ENCODE peak calls at places on chromosome 19, in six cellular contexts. P is caudate nucleus, F is left lung, O is AG04450, Z is esophagus squamous epithelium, B is HepG2. R is an unnamed sample.

GRCh38 chr19:46393456-46394397 is 19.6 kb downstream of the CCDC8 start:
- DNase-seq in Z (no peak), B (no peak), F (peak; percentile 45), P (no peak), O (no peak), R (no peak)

GRCh38 chr19:480016-480855 is 16.1 kb upstream of the MADCAM1 start:
- DNase-seq in P (no peak), O (no peak), F (peak; percentile 86), Z (no peak), B (peak; percentile 63), R (no peak)

GRCh38 chr19:39365531-39365930 is 23.3 kb downstream of the SAMD4B start:
- DNase-seq in Z (no peak), F (no peak), P (no peak), B (no peak), O (no peak), R (no peak)

GRCh38 chr19:29511768-29512167 is 14.0 kb upstream of the VSTM2B start:
- DNase-seq in O (no peak), P (no peak), B (no peak), Z (no peak), F (no peak), R (no peak)

GRCh38 chr19:1226522-1227312 is 11.1 kb downstream of the CBARP start:
- DNase-seq in O (no peak), Z (no peak), P (no peak), B (no peak), F (no peak), R (no peak)

GRCh38 chr19:3175761-3176714 is 2.5 kb upstream of the S1PR4 start:
- DNase-seq in B (no peak), P (no peak), Z (no peak), O (no peak), F (peak; percentile 86), R (peak; percentile 94)

GRCh38 chr19:925912-926594 is at the start of gene ARID3A:
- DNase-seq in F (peak; percentile 90), P (no peak), O (no peak), Z (no peak), B (no peak), R (no peak)

GRCh38 chr19:12783226-12783848 is 7.9 kb upstream of the JUNB start:
- DNase-seq in B (no peak), Z (no peak), O (no peak), P (no peak), F (no peak), R (no peak)

GRCh38 chr19:29620931-29621351 is 14.9 kb downstream of the POP4 start:
- DNase-seq in F (no peak), B (no peak), O (no peak), Z (no peak), P (no peak), R (no peak)

GRCh38 chr19:2034729-2035589 is 16.1 kb downstream of the MKNK2 start:
- DNase-seq in P (no peak), F (peak; percentile 92), Z (no peak), B (no peak), O (no peak), R (no peak)

GRCh38 chr19:56299688-56300087 is 15.0 kb downstream of the ZSCAN5A start:
- DNase-seq in F (no peak), O (no peak), B (no peak), P (no peak), Z (no peak), R (no peak)

GRCh38 chr19:3849092-3849491 is 19.7 kb downstream of the ZFR2 start:
- DNase-seq in Z (no peak), O (no peak), B (peak; percentile 33), F (no peak), P (no peak), R (no peak)

GRCh38 chr19:789473-790052 is 7.7 kb upstream of the PTBP1 start:
- DNase-seq in P (no peak), F (no peak), O (no peak), Z (no peak), B (peak; percentile 58), R (no peak)

GRCh38 chr19:52786078-52786463 is 520 bp downstream of the ZNF600 start:
- DNase-seq in Z (no peak), P (no peak), B (no peak), F (peak; percentile 77), O (no peak), R (no peak)

GRCh38 chr19:51887522-51888498 is at the start of gene ZNF577:
- DNase-seq in P (peak; percentile 87), B (no peak), Z (peak; percentile 7), O (peak; percentile 74), F (peak; percentile 88), R (peak; percentile 62)

GRCh38 chr19:53130506-53130905 is 2.2 kb downstream of the ZNF415 start:
- DNase-seq in B (no peak), Z (no peak), O (no peak), F (no peak), P (no peak), R (no peak)

GRCh38 chr19:2333027-2333806 is 4.7 kb downstream of the SPPL2B start:
- DNase-seq in P (no peak), B (no peak), Z (no peak), F (peak; percentile 85), O (no peak), R (no peak)

GRCh38 chr19:2089001-2089711 is 7.0 kb downstream of the MOB3A start:
- DNase-seq in F (no peak), O (no peak), Z (no peak), B (no peak), P (no peak), R (peak; percentile 85)

GRCh38 chr19:29662604-29663404 is 2.5 kb upstream of the PLEKHF1 start:
- DNase-seq in F (peak; percentile 60), Z (no peak), O (peak; percentile 85), P (no peak), B (no peak), R (no peak)

GRCh38 chr19:14318873-14319272 is 62.4 kb upstream of the ADGRE5 start:
- DNase-seq in F (no peak), Z (no peak), P (no peak), B (no peak), O (no peak), R (no peak)

GRCh38 chr19:35139618-35139943 is 957 bp downstream of the FXYD1 start:
- DNase-seq in Z (no peak), F (no peak), B (no peak), O (no peak), P (no peak), R (no peak)

GRCh38 chr19:18478545-18479311 is 40.8 kb upstream of the ISYNA1 start:
- DNase-seq in Z (peak; percentile 46), O (peak; percentile 58), P (no peak), B (peak; percentile 88), F (peak; percentile 92), R (no peak)

GRCh38 chr19:1453525-1454371 is 3.8 kb downstream of the APC2 start:
- DNase-seq in P (peak; percentile 95), O (no peak), Z (no peak), F (peak; percentile 70), B (no peak), R (no peak)

GRCh38 chr19:55699221-55699620 is 24.2 kb downstream of the EPN1 start:
- DNase-seq in O (no peak), Z (no peak), B (no peak), P (no peak), F (no peak), R (no peak)

GRCh38 chr19:9735986-9736385 is 32.6 kb downstream of the ZNF846 start:
- DNase-seq in B (no peak), O (no peak), F (no peak), P (no peak), Z (no peak), R (no peak)

GRCh38 chr19:31015778-31016177 is 333.5 kb downstream of the TSHZ3 start:
- DNase-seq in O (no peak), P (no peak), F (no peak), B (no peak), Z (no peak), R (no peak)
- H3K27ac ChIP-seq in O (no peak overlapping the region), P (no peak overlapping the region), F (no peak overlapping the region), B (no peak overlapping the region), Z (no peak overlapping the region), R (no peak overlapping the region)

GRCh38 chr19:7225741-7226140 is 68.5 kb downstream of the INSR start:
- DNase-seq in B (no peak), P (no peak), Z (no peak), F (no peak), O (no peak), R (no peak)

GRCh38 chr19:7223429-7223828 is 70.8 kb downstream of the INSR start:
- DNase-seq in B (no peak), Z (no peak), F (no peak), O (no peak), P (no peak), R (no peak)

GRCh38 chr19:7226749-7227148 is 67.5 kb downstream of the INSR start:
- DNase-seq in F (no peak), Z (no peak), B (no peak), O (no peak), P (no peak), R (no peak)

GRCh38 chr19:7224205-7224833 is 69.9 kb downstream of the INSR start:
- DNase-seq in Z (no peak), B (peak; percentile 67), F (no peak), P (no peak), O (no peak), R (no peak)

GRCh38 chr19:7224995-7225394 is 69.2 kb downstream of the INSR start:
- DNase-seq in B (no peak), Z (no peak), F (no peak), P (no peak), O (no peak), R (no peak)
- H3K27ac ChIP-seq in B (no peak overlapping the region), Z (peak overlapping the region; percentile 56), F (no peak overlapping the region), P (no peak overlapping the region), O (no peak overlapping the region), R (no peak overlapping the region)

GRCh38 chr19:5308471-5309437 is 31.9 kb downstream of the PTPRS start:
- DNase-seq in O (peak; percentile 86), Z (no peak), B (no peak), F (peak; percentile 67), P (peak; percentile 57), R (peak; percentile 68)
- H3K27ac ChIP-seq in O (peak overlapping the region; percentile 94), Z (peak overlapping the region; percentile 78), B (no peak overlapping the region), F (peak overlapping the region; percentile 60), P (peak overlapping the region; percentile 84), R (peak overlapping the region; percentile 22)

GRCh38 chr19:48565090-48565489 is 13.1 kb downstream of the SULT2B1 start:
- DNase-seq in F (no peak), B (peak; percentile 88), Z (no peak), P (no peak), O (no peak), R (no peak)

GRCh38 chr19:48571378-48572162 is 19.6 kb downstream of the SULT2B1 start:
- DNase-seq in O (no peak), F (no peak), Z (no peak), P (no peak), B (peak; percentile 90), R (no peak)

GRCh38 chr19:48573163-48573505 is 21.2 kb downstream of the SULT2B1 start:
- DNase-seq in Z (no peak), B (peak; percentile 34), O (no peak), F (no peak), P (no peak), R (no peak)

GRCh38 chr19:48569814-48570213 is 17.8 kb downstream of the SULT2B1 start:
- DNase-seq in O (no peak), Z (no peak), F (no peak), B (no peak), P (no peak), R (no peak)

DNA sequence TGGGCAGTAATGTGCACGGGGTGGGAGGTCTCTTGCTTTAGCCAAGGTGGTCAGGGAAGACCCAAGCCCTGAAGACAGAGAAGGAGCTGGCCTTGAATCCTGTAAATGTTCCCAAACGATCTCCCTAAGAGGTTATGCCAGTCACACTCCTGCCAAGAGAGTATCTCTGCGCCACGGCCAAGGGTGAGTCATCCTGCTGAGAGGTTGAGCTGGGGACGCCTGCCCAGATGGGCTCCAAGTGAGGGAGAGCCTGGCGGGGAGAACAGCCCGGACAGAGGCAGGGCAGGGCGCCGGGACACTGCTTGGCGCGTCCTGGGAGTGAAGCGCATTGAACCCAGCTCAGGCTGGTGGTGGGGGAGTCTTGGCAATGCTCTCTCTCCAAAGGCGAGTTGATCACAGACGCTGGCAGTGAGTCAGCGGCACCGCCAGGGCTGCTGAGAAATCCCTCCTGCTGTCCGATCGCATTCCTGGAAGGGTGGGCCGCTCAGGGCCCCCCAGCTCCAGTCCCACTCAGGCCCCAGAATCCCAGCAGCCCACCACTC is 16.4 kb downstream of the SULT2B1 start:
- DNase-seq in P (no peak), O (peak; percentile 59), B (peak; percentile 61), F (peak; percentile 91), Z (no peak), R (no peak)
- H3K27ac ChIP-seq in P (no peak overlapping the region), O (peak overlapping the region; percentile 71), B (no peak overlapping the region), F (peak overlapping the region; percentile 45), Z (peak overlapping the region; percentile 56), R (peak overlapping the region; percentile 43)

R was measured in epithelial cell of prostate.